ENCODE peak calls at places on chromosomes 16 and 17, in five cellular contexts. H is epithelial cell of esophagus, V is left lung, I is dorsolateral prefrontal cortex, L is A549. J is an unnamed sample.

GRCh38 chr16:1779741-1780676 is 2.4 kb downstream of the SPSB3 start:
- DNase-seq in H (no peak), V (no peak), I (no peak), L (no peak), J (no peak)

GRCh38 chr16:54176376-54176901 is 110.1 kb downstream of the IRX3 start:
- DNase-seq in H (no peak), V (no peak), I (no peak), L (no peak), J (no peak)

GRCh38 chr17:29141484-29141835 is 38.7 kb downstream of the MYO18A start:
- DNase-seq in H (no peak), V (no peak), I (no peak), L (no peak), J (no peak)

GRCh38 chr17:67474081-67474661 is 97.1 kb downstream of the PITPNC1 start:
- DNase-seq in H (no peak), V (no peak), I (no peak), L (no peak), J (no peak)

GRCh38 chr17:31654936-31655335 is 204.1 kb downstream of the COPRS start:
- DNase-seq in H (peak; percentile 97), V (no peak), I (no peak), L (no peak), J (no peak)

GRCh38 chr16:56108724-56109123 is 82.6 kb upstream of the GNAO1 start:
- DNase-seq in H (no peak), V (no peak), I (no peak), L (no peak), J (no peak)

GRCh38 chr17:44219126-44219635 is 294 bp downstream of the UBTF start:
- DNase-seq in H (peak; percentile 75), V (peak; percentile 66), I (peak; percentile 46), L (peak; percentile 81), J (no peak)

GRCh38 chr17:78779848-78780247 is 2.2 kb downstream of the CYTH1 start:
- DNase-seq in H (peak; percentile 39), V (no peak), I (no peak), L (no peak), J (no peak)

GRCh38 chr17:29611351-29612093 is 11.2 kb downstream of the CORO6 start:
- DNase-seq in H (no peak), V (peak; percentile 14), I (no peak), L (no peak), J (no peak)

DNA sequence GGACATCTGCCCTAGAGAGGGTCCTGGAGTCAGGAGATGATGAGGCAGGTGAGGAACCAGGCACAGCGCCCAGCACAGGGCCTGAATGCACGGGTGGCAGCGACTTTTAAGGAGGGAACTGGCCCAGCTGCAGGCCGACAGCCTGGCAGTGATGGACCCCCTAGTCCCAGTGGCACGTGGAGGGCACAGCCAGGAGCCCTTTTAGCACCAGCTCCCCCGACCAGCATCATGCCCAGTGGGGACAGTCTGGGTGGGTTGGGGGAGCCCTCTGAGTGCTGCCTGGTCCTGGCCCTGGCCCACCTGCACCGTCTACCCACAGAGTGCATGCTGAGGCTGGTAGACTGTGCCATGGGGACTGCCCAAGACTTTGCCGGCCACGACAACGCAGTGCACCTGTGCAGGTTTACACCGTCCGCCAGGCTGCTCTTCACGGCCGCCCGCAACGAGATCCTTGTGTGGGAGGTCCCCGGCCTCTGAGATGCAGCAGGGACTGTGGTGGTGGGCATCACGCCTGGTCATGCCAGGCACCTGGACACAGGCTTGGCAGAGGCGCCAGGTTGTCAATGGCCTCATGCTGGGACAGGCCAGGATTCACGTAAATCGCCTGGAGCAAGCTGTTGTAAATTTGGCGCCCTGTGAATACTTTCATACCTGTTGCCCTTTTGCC is 686 bp upstream of the RHOT2 start:
- DNase-seq in H (no peak), V (no peak), I (peak; percentile 32), L (no peak), J (no peak)
- TF ChIP-seq CTCF in H (no peak), V (no peak), I (no peak), L (no peak), J (no peak)

DNA sequence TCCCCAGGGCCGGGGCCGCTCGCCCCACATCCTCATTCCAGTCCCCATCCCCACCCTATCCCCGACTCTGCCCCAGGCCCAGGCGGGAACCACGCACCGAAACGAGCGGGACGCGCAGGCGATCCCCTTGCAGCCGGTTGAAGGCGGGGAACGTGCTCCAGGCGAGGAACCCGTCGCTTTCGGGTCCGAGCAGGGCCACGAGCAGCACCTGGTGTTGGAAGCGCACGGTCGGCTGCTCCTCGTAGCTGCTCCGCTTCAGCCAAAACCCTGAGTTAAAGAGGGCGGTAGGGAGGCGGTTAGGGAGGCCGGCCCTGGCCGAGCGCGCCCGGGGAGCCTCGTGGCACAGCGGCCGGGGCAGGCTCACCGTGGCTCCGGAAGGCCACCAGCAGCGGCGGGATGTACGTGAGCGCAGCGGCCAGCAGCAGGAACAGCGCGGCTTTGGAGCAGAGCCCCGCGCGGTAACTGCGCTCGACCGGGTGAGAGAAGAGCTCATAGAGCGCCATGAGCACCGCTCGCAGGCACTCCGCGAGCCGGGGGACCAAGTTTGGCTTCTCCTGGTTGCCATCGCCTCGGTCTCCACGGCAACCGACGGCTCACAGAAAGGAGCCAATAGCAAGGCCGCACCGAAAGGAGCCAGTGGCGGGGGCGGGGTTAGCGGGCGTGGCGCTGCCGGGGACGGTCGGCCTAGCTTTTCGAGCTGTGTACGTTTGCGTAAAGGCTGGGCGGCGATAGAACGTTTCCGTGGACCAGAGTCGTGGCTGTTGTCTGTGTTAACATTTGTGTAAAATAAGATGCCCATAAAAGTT is at the start of gene TMEM231:
- DNase-seq in H (peak; percentile 96), V (peak; percentile 98), I (peak; percentile 98), L (peak; percentile 91), J (peak; percentile 94)
- TF ChIP-seq CTCF in H (no peak), V (no peak), I (no peak), L (no peak), J (no peak)

GRCh38 chr17:63446981-63447687 is 1.0 kb upstream of the CYB561 start:
- DNase-seq in H (no peak), V (no peak), I (no peak), L (no peak), J (no peak)
- TF ChIP-seq CTCF in H (peak; percentile 1), V (no peak), I (no peak), L (no peak), J (no peak)

DNA sequence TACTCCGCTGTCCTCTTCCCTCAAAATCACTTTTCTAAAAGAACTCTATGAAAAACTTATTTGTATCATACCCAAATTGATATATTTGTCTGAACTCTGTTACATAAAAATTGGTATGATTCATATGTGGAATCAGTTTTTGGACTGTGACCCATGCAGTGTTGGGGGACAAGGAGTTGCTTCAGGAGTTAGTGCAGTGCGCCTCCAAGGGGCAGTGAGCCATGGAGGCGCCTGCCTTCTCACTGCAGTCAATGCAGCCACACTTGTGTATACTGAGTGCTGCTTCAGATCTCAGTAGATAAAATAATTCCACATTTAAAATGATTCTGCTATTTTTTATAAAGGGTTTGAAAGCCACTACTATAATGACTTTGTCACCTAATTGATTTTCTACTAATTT is 32.5 kb downstream of the DGKE start:
- DNase-seq in H (no peak), V (no peak), I (no peak), L (peak; percentile 26), J (no peak)
- TF ChIP-seq CTCF in H (no peak), V (no peak), I (no peak), L (peak; percentile 19), J (no peak)

GRCh38 chr17:41777157-41777578 is 9.3 kb downstream of the JUP start:
- DNase-seq in H (peak; percentile 8), V (no peak), I (no peak), L (peak; percentile 87), J (no peak)
- TF ChIP-seq CTCF in H (peak; percentile 2), V (no peak), I (no peak), L (peak; percentile 28), J (no peak)

J was measured in CD14-positive monocyte.